ENCODE peak calls at places on chromosomes 1 and 21, in eight cellular contexts. E, B, Q, X, H, R, G and K are unnamed samples.

GRCh38 chr21:33924079-33924765 is 8.6 kb upstream of the ATP5PO start:
- DNase-seq in E (peak; percentile 93), Q (peak; percentile 59), R (peak; percentile 98), H (peak; percentile 94), B (peak; percentile 86), G (peak; percentile 44), X (peak; percentile 87), K (peak; percentile 87)

GRCh38 chr1:36118396-36118795 is 6.6 kb downstream of the COL8A2 start:
- DNase-seq in H (no peak), X (no peak), R (no peak), G (no peak), Q (no peak), B (no peak), E (no peak), K (no peak)

GRCh38 chr1:31183927-31184554 is 55.6 kb downstream of the NKAIN1 start:
- DNase-seq in Q (no peak), X (peak; percentile 61), E (no peak), G (no peak), B (no peak), R (no peak), H (peak; percentile 66), K (peak; percentile 49)

GRCh38 chr1:66267211-66267940 is 266.6 kb upstream of the SGIP1 start:
- DNase-seq in G (peak; percentile 55), X (no peak), H (no peak), E (no peak), B (no peak), Q (peak; percentile 51), R (no peak), K (peak; percentile 79)

GRCh38 chr1:225808136-225808535 is 1.8 kb upstream of the EPHX1 start:
- DNase-seq in B (no peak), Q (no peak), E (no peak), X (no peak), R (no peak), H (no peak), G (no peak), K (no peak)

GRCh38 chr21:38493549-38494253 is 4.6 kb downstream of the ERG start:
- DNase-seq in Q (no peak), E (no peak), G (no peak), R (no peak), H (no peak), X (no peak), B (no peak), K (no peak)

GRCh38 chr1:85605519-85606413 is 25.2 kb downstream of the CCN1 start:
- DNase-seq in Q (no peak), B (no peak), R (no peak), H (peak; percentile 75), G (no peak), X (no peak), E (peak; percentile 62), K (no peak)

GRCh38 chr1:37078866-37079265 is 44.6 kb upstream of the GRIK3 start:
- DNase-seq in Q (no peak), B (no peak), R (no peak), G (no peak), E (no peak), H (no peak), X (no peak), K (no peak)

GRCh38 chr1:181416268-181416855 is 67.0 kb upstream of the CACNA1E start:
- DNase-seq in H (no peak), B (no peak), E (no peak), R (peak; percentile 31), G (no peak), X (no peak), Q (no peak), K (no peak)

GRCh38 chr1:105793541-105794146 is 1262.8 kb upstream of the PRMT6 start:
- DNase-seq in R (no peak), H (peak; percentile 64), G (no peak), E (no peak), B (no peak), Q (no peak), X (peak; percentile 35), K (peak; percentile 29)

GRCh38 chr21:34846601-34847112 is 177.9 kb downstream of the CLIC6 start:
- DNase-seq in Q (peak; percentile 86), R (peak; percentile 80), B (no peak), H (no peak), G (peak; percentile 82), X (peak; percentile 93), E (no peak), K (peak; percentile 70)

GRCh38 chr1:94039514-94039870 is 81.5 kb downstream of the ABCA4 start:
- DNase-seq in G (peak; percentile 38), Q (peak; percentile 59), B (peak; percentile 74), E (peak; percentile 75), X (peak; percentile 88), R (peak; percentile 94), H (peak; percentile 76), K (peak; percentile 78)

GRCh38 chr1:156912310-156912709 is 8.1 kb upstream of the LRRC71 start:
- DNase-seq in Q (no peak), E (no peak), H (no peak), R (no peak), G (no peak), X (no peak), B (no peak), K (no peak)

GRCh38 chr1:155643230-155643629 is 33.2 kb downstream of the MSTO1 start:
- DNase-seq in E (no peak), Q (no peak), R (no peak), X (no peak), H (no peak), B (no peak), G (no peak), K (no peak)

GRCh38 chr1:28592314-28593071 is 428 bp downstream of the RAB42 start:
- DNase-seq in R (no peak), H (peak; percentile 20), B (no peak), Q (no peak), G (no peak), E (peak; percentile 65), X (no peak), K (no peak)

GRCh38 chr21:7916329-7917303 is 2604.8 kb upstream of the TPTE start:
- DNase-seq in B (no peak), Q (no peak), R (no peak), E (no peak), X (no peak), H (no peak), G (no peak), K (no peak)

GRCh38 chr1:229452956-229453801 is 19.3 kb upstream of the ACTA1 start:
- DNase-seq in G (no peak), X (peak; percentile 68), Q (peak; percentile 30), B (no peak), E (no peak), H (no peak), R (no peak), K (peak; percentile 60)

DNA sequence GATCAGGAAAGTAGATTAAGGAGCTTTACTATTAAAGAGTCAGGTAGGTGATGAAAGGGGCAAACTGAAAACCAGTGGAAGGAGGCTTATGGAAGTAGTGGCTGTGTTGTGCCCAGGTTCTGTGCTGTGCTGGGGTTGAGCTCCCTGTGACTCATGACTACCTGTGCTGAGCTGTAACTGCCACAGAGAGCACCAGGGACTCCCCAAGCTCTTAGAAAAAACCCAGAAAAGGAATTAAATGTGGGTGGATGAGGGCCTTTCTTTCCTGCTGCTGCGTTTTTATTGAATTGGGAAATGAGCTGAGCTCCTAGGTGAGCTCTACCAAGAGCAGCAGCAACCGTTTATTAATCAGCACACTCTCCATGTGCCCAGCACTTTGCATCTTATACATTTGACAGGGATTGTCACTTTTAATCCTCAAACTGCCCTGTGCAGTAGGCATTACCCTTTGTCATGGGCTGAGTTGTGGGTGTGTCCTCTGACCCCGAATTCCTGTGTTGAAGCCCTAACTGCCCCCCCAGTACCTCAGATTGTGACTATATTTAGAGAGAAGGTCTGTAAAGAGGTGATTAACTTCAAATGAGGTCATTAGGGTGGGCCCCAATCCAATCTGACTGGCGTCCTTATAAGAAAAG is 65.4 kb downstream of the AK4 start:
- DNase-seq in E (no peak), H (no peak), Q (no peak), X (no peak), R (no peak), B (no peak), G (no peak), K (no peak)
- TF ChIP-seq CTCF in E (no peak), H (no peak), Q (no peak), X (no peak), R (no peak), B (no peak), G (no peak), K (no peak)

DNA sequence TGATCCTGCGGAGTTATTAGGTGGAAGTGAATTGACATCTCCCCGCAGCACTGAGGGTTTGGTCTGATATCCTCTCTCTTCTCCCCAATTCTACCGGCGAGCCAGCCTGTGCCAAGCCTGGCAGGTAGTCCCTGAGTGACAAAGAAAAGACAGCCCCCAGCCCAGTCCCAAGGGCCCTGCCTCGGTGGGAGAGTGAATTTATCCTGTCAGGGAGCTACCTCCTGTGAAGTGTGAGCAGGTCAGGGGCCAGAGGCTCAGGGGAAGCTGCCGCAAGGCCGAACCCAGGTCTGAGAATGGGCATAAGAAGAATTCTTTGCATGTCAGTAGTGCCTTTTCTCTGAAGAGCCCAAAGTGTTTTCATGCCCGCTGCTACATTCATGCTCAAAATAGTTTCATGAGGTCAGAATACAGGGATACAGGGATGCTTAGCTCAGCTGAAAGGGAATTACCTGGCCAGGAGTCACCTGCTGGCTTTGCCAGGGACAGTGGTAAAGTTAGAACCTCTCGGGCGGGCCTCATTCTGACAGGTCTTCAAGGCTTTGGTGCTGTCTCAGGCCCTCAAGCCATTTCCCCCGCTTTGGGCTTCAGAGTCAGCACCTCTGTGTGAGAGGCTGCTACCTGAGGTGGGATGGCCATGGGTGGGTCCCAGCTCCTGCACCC is 5.3 kb downstream of the RASSF5 start:
- DNase-seq in R (no peak), G (no peak), X (no peak), E (peak; percentile 21), B (peak; percentile 9), H (no peak), Q (no peak), K (no peak)
- H3K4me3 ChIP-seq in R (no peak overlapping the region), G (no peak overlapping the region), X (no peak overlapping the region), E (no peak overlapping the region), B (no peak overlapping the region), H (no peak overlapping the region), Q (no peak overlapping the region), K (no peak overlapping the region)

GRCh38 chr1:153507926-153508583 is 27.7 kb downstream of the S100A6 start:
- DNase-seq in E (no peak), G (no peak), B (no peak), R (no peak), X (no peak), H (no peak), Q (no peak), K (no peak)

GRCh38 chr1:153509036-153509435 is 26.8 kb downstream of the S100A6 start:
- DNase-seq in E (no peak), X (no peak), Q (no peak), H (no peak), G (no peak), R (no peak), B (no peak), K (no peak)

GRCh38 chr1:153506831-153507413 is 28.9 kb downstream of the S100A6 start:
- DNase-seq in G (peak; percentile 91), H (peak; percentile 62), X (peak; percentile 89), R (peak; percentile 95), Q (peak; percentile 95), E (peak; percentile 64), B (peak; percentile 70), K (peak; percentile 97)

GRCh38 chr1:153510984-153511410 is 24.8 kb downstream of the S100A6 start:
- DNase-seq in Q (peak; percentile 71), H (peak; percentile 85), R (peak; percentile 95), G (peak; percentile 48), X (peak; percentile 83), E (peak; percentile 85), B (peak; percentile 64), K (peak; percentile 84)

GRCh38 chr1:153509729-153510354 is 25.9 kb downstream of the S100A6 start:
- DNase-seq in H (peak; percentile 49), B (no peak), E (peak; percentile 78), G (no peak), R (no peak), X (peak; percentile 30), Q (no peak), K (peak; percentile 59)
- TF ChIP-seq CTCF in H (no peak), B (peak; percentile 46), E (peak; percentile 57), G (peak; percentile 74), R (no peak), X (peak; percentile 76), Q (peak; percentile 61), K (peak; percentile 82)

GRCh38 chr1:205505791-205506190 is 1.3 kb downstream of the CDK18 start:
- DNase-seq in Q (peak; percentile 29), X (no peak), H (peak; percentile 59), R (no peak), G (no peak), B (no peak), E (no peak), K (no peak)
- H3K4me3 ChIP-seq in Q (no peak overlapping the region), X (no peak overlapping the region), H (peak overlapping the region; percentile 52), R (no peak overlapping the region), G (no peak overlapping the region), B (peak overlapping the region; percentile 74), E (peak overlapping the region; percentile 63), K (no peak overlapping the region)